ENCODE peak calls at places on chromosomes 7 and 10, in nine cellular contexts. H is adrenal gland; I is nucleus accumbens; Z is omental fat pad; X is stimulated activated naive B cell treated with anti-CD40 and anti-IgM and Interleukin-4, amounts not matched to agents 10 μg/mL and 1 μg/mL and 100 μg/mL, for 72 hours; V is NCI-H146; P is HFF-Myc; C is AG20443; Q is right lobe of liver. G is an unnamed sample.

GRCh38 chr7:112708236-112708635 is 82.0 kb downstream of the TMEM168 start:
- DNase-seq in Z (no peak), C (no peak), X (no peak), V (no peak), Q (no peak), P (no peak), H (no peak), I (no peak), G (no peak)

GRCh38 chr10:126088144-126088543 is 191.8 kb downstream of the FANK1 start:
- DNase-seq in H (no peak), V (peak), I (no peak), X (no peak), P (peak), Q (no peak), C (peak), Z (no peak), G (no peak)

GRCh38 chr10:128087884-128088695 is 38.1 kb downstream of the MKI67 start:
- DNase-seq in Q (no peak), V (peak), I (no peak), P (no peak), Z (no peak), X (no peak), H (no peak), C (no peak), G (no peak)

GRCh38 chr7:112207106-112207592 is 654 bp downstream of the ZNF277 start:
- DNase-seq in Q (no peak), H (no peak), V (peak), X (no peak), P (no peak), C (peak), I (no peak), Z (no peak), G (no peak)

GRCh38 chr7:79713281-79713680 is 259.8 kb upstream of the MAGI2 start:
- DNase-seq in C (no peak), Q (no peak), P (no peak), Z (no peak), I (no peak), X (no peak), H (no peak), V (no peak), G (no peak)

GRCh38 chr7:28293529-28293835 is 112.9 kb upstream of the JAZF1 start:
- DNase-seq in P (peak), Z (no peak), C (no peak), H (no peak), I (no peak), Q (no peak), V (peak), X (no peak), G (no peak)

GRCh38 chr7:55469271-55469681 is 103.0 kb downstream of the VOPP1 start:
- DNase-seq in Z (no peak), I (peak), P (no peak), V (peak), H (no peak), C (no peak), X (no peak), Q (no peak), G (no peak)

GRCh38 chr10:132061030-132061429 is 4.7 kb upstream of the JAKMIP3 start:
- DNase-seq in Z (no peak), I (no peak), P (no peak), Q (no peak), C (no peak), H (no peak), X (no peak), V (no peak), G (no peak)

GRCh38 chr10:87092356-87092860 is 2.2 kb downstream of the GLUD1 start:
- DNase-seq in V (no peak), C (peak), I (no peak), X (no peak), Q (no peak), P (no peak), Z (no peak), H (no peak), G (no peak)

GRCh38 chr7:158828343-158829020 is 827 bp downstream of the ESYT2 start:
- DNase-seq in V (peak), Q (peak), I (peak), X (peak), H (peak), C (peak), Z (no peak), P (no peak), G (no peak)

GRCh38 chr7:110502893-110503465 is 587.9 kb upstream of the LRRN3 start:
- DNase-seq in H (no peak), P (peak), X (no peak), V (no peak), Q (no peak), I (no peak), Z (no peak), C (no peak), G (no peak)

GRCh38 chr7:16762177-16762576 is 8.6 kb downstream of the TSPAN13 start:
- DNase-seq in C (no peak), H (no peak), V (no peak), X (no peak), Z (no peak), P (no peak), Q (no peak), I (no peak), G (no peak)

GRCh38 chr10:106576534-106576933 is 588.0 kb downstream of the SORCS1 start:
- DNase-seq in I (no peak), Q (no peak), Z (no peak), X (no peak), P (no peak), H (no peak), C (no peak), V (no peak), G (no peak)

GRCh38 chr10:133314911-133315310 is 6.2 kb downstream of the ZNF511 start:
- DNase-seq in Q (peak), Z (no peak), I (no peak), C (no peak), P (no peak), X (no peak), V (no peak), H (no peak), G (no peak)

GRCh38 chr7:143214789-143215679 is 6.8 kb upstream of the TAS2R40 start:
- DNase-seq in H (peak), P (peak), Z (no peak), V (peak), X (peak), C (peak), Q (no peak), I (peak), G (peak)

GRCh38 chr10:72069751-72070501 is 18.4 kb downstream of the SPOCK2 start:
- DNase-seq in C (no peak), H (no peak), I (no peak), Z (no peak), P (no peak), Q (no peak), V (peak), X (no peak), G (no peak)

GRCh38 chr10:1454428-1454827 is 282.9 kb downstream of the ADARB2 start:
- DNase-seq in I (no peak), X (peak), C (no peak), V (no peak), P (no peak), Z (no peak), Q (no peak), H (no peak), G (peak)

GRCh38 chr10:94358480-94358879 is 4.3 kb downstream of the NOC3L start:
- DNase-seq in X (no peak), V (no peak), C (peak), Z (no peak), Q (no peak), I (no peak), P (peak), H (no peak), G (no peak)

GRCh38 chr10:97138174-97138573 is 47.6 kb downstream of the SLIT1 start:
- DNase-seq in P (no peak), Z (no peak), I (no peak), V (peak), X (no peak), H (no peak), C (no peak), Q (peak), G (no peak)

GRCh38 chr7:123711832-123712293 is 36.9 kb downstream of the WASL start:
- DNase-seq in P (no peak), C (no peak), Z (no peak), I (no peak), Q (no peak), H (no peak), X (no peak), V (no peak), G (no peak)

GRCh38 chr10:3773465-3774017 is 11.5 kb downstream of the KLF6 start:
- DNase-seq in X (no peak), V (no peak), P (peak), Z (no peak), Q (no peak), C (peak), I (no peak), H (no peak), G (no peak)

GRCh38 chr7:26853788-26854393 is 10.5 kb downstream of the SKAP2 start:
- DNase-seq in H (no peak), Q (no peak), X (no peak), P (no peak), Z (no peak), I (no peak), V (peak), C (peak), G (no peak)

GRCh38 chr10:23155166-23155565 is 36.9 kb upstream of the PTF1A start:
- DNase-seq in C (no peak), Q (no peak), V (no peak), H (no peak), I (no peak), P (no peak), X (no peak), Z (no peak), G (no peak)

GRCh38 chr7:2803755-2804154 is 40.4 kb downstream of the GNA12 start:
- DNase-seq in H (no peak), X (no peak), C (no peak), I (no peak), Z (no peak), P (no peak), V (no peak), Q (no peak), G (no peak)

GRCh38 chr7:156493942-156494341 is 146.6 kb upstream of the RNF32 start:
- DNase-seq in I (no peak), P (no peak), V (no peak), X (no peak), Z (no peak), H (no peak), C (no peak), Q (no peak), G (no peak)

GRCh38 chr7:94028768-94029167 is 24.6 kb upstream of the BET1 start:
- DNase-seq in Q (no peak), P (no peak), I (no peak), Z (no peak), C (peak), X (no peak), V (no peak), H (no peak), G (no peak)

GRCh38 chr10:54800677-54801480 is at the start of gene PCDH15:
- DNase-seq in P (no peak), I (peak), H (peak), Q (peak), C (peak), V (peak), Z (no peak), X (no peak), G (peak)

GRCh38 chr7:5671053-5671452 is 110.4 kb downstream of the RNF216 start:
- DNase-seq in Q (no peak), C (no peak), I (no peak), V (no peak), H (no peak), P (no peak), Z (no peak), X (no peak), G (no peak)

GRCh38 chr10:28130267-28130666 is 131.4 kb upstream of the ODAD2 start:
- DNase-seq in H (no peak), Z (no peak), P (no peak), V (no peak), C (peak), I (no peak), Q (no peak), X (no peak), G (no peak)

GRCh38 chr7:114293289-114294012 is 121.2 kb upstream of the FOXP2 start:
- DNase-seq in I (no peak), H (no peak), V (no peak), C (no peak), X (no peak), Q (no peak), Z (no peak), P (no peak), G (no peak)

GRCh38 chr10:21715531-21716195 is 181.6 kb downstream of the MLLT10 start:
- DNase-seq in P (no peak), I (no peak), Q (no peak), X (no peak), H (no peak), Z (no peak), V (no peak), C (no peak), G (no peak)